ENCODE peak calls at places on chromosomes 5 and 9, in six cellular contexts. F is HepG2, I is A549, W is K562, J is endothelial cell of umbilical vein, O is GM12878. Y is an unnamed sample.

GRCh38 chr5:5066276-5067186 is 73.6 kb upstream of the ADAMTS16 start:
- DNase-seq in F (no peak), I (no peak), W (no peak), J (no peak), O (no peak), Y (no peak)

GRCh38 chr9:16401720-16402119 is 468.8 kb downstream of the BNC2 start:
- DNase-seq in F (no peak), I (no peak), W (no peak), J (no peak), O (no peak), Y (no peak)

GRCh38 chr9:76116913-76117312 is 226.4 kb downstream of the PCSK5 start:
- DNase-seq in F (no peak), I (no peak), W (no peak), J (no peak), O (no peak), Y (no peak)

GRCh38 chr5:79713727-79714126 is 24.1 kb downstream of the CMYA5 start:
- DNase-seq in F (no peak), I (no peak), W (no peak), J (no peak), O (no peak), Y (no peak)

GRCh38 chr9:137433349-137433915 is 7.7 kb downstream of the ENTPD8 start:
- DNase-seq in F (no peak), I (no peak), W (no peak), J (no peak), O (no peak), Y (no peak)

GRCh38 chr5:171433352-171433698 is 13.9 kb downstream of the FGF18 start:
- DNase-seq in F (no peak), I (no peak), W (no peak), J (no peak), O (no peak), Y (no peak)

GRCh38 chr5:14706615-14707021 is 42.1 kb downstream of the OTULIN start:
- DNase-seq in F (no peak), I (no peak), W (no peak), J (peak), O (no peak), Y (peak)

GRCh38 chr9:130944510-130945058 is 5.5 kb upstream of the FIBCD1 start:
- DNase-seq in F (no peak), I (no peak), W (no peak), J (no peak), O (no peak), Y (no peak)

GRCh38 chr9:16773116-16773515 is 97.4 kb downstream of the BNC2 start:
- DNase-seq in F (no peak), I (no peak), W (no peak), J (no peak), O (no peak), Y (no peak)

GRCh38 chr9:121895836-121896544 is 197.1 kb downstream of the TTLL11 start:
- DNase-seq in F (peak), I (peak), W (no peak), J (peak), O (no peak), Y (no peak)

GRCh38 chr9:9305600-9305999 is 1307.2 kb downstream of the PTPRD start:
- DNase-seq in F (no peak), I (no peak), W (no peak), J (no peak), O (no peak), Y (no peak)

GRCh38 chr9:4579011-4579410 is 83.1 kb upstream of the PLPP6 start:
- DNase-seq in F (no peak), I (no peak), W (no peak), J (no peak), O (no peak), Y (no peak)

GRCh38 chr9:129380961-129381401 is 202.9 kb upstream of the IER5L start:
- DNase-seq in F (no peak), I (no peak), W (no peak), J (no peak), O (no peak), Y (no peak)

GRCh38 chr5:139688712-139689413 is 40.7 kb downstream of the CXXC5 start:
- DNase-seq in F (no peak), I (no peak), W (no peak), J (no peak), O (no peak), Y (peak)

GRCh38 chr9:75985515-75985914 is 95.0 kb downstream of the PCSK5 start:
- DNase-seq in F (no peak), I (no peak), W (no peak), J (no peak), O (no peak), Y (no peak)

GRCh38 chr9:113875917-113876805 is at the start of gene ZNF618:
- DNase-seq in F (no peak), I (peak), W (peak), J (peak), O (no peak), Y (peak)

GRCh38 chr5:122313001-122313402 is 965 bp downstream of the SNCAIP start:
- DNase-seq in F (no peak), I (no peak), W (no peak), J (peak), O (no peak), Y (no peak)

GRCh38 chr5:151042453-151043093 is 22.2 kb downstream of the GPX3 start:
- DNase-seq in F (no peak), I (no peak), W (no peak), J (no peak), O (no peak), Y (no peak)

GRCh38 chr5:177576169-177576568 is 15.8 kb upstream of the TMED9 start:
- DNase-seq in F (peak), I (no peak), W (no peak), J (no peak), O (no peak), Y (no peak)

DNA sequence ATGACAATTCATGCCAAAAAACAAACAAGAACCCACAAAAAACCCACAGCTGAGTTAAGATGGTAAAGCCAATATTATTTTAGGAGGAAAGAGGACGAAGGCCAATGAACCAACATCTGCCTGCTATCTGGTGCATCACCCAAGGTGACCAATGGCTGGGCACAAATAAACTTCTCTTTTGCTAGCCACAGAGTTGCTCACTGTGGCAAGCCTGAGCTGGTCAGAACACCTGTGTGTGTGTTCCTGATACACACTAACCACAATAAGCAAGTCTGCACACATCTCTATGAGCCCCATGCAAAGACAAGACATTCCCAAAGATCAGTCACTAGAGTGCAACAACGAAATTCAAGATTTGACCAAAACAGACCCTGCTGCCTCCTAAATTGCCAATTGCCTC is 63.1 kb downstream of the RNF38 start:
- DNase-seq in F (no peak), I (no peak), W (no peak), J (no peak), O (no peak), Y (no peak)
- TF ChIP-seq MYC in F (no peak), I (no peak), W (no peak), J (no peak), O (no peak), Y (no peak)

DNA sequence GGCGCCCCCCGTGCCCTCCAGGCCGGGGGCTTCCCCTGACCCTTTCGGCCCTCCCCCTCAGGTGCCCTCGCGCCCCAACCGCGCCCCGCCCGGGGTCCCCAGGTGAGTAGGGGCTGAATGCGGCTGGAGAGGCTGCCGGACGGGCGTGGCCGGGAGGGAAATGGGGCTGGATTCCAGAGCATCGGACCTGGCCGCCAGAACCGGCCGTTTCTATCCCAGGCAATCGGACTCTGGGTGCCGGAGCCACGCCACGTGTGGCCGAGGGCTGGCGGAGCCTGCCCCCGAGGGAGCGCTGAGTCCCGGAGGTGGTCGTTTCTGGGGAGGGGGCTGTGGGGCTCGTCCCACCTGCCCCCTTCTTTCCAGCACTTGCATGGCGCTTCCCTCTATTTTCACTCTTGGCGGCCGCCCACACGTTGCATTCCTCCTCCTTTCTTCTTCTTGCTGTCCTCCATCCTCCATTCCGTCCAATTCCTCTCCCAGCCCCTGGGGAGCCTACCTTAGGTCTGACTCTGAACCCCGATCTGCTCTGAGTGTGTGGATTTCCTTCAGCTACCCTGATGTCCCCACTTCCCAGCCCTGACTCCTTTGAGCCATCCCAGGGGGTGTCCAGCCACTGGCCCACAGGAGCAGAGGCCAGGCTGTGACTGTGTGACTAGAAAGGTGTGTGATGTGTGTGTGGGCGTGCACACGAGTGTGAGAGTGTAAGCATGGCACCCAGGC is 24.8 kb downstream of the GOLGA2 start:
- DNase-seq in F (no peak), I (no peak), W (no peak), J (no peak), O (no peak), Y (no peak)
- H3K4me3 ChIP-seq in F (no peak), I (no peak), W (peak), J (peak), O (peak), Y (no peak)

GRCh38 chr5:157479166-157479565 is 19.2 kb downstream of the NIPAL4 start:
- DNase-seq in F (no peak), I (no peak), W (no peak), J (no peak), O (no peak), Y (no peak)

GRCh38 chr5:157479612-157480510 is 19.8 kb downstream of the NIPAL4 start:
- DNase-seq in F (peak), I (no peak), W (no peak), J (no peak), O (no peak), Y (no peak)

GRCh38 chr5:157478726-157479125 is 18.7 kb downstream of the NIPAL4 start:
- DNase-seq in F (no peak), I (no peak), W (no peak), J (no peak), O (no peak), Y (no peak)

GRCh38 chr5:157481666-157482065 is 21.7 kb downstream of the NIPAL4 start:
- DNase-seq in F (no peak), I (no peak), W (no peak), J (no peak), O (no peak), Y (no peak)

DNA sequence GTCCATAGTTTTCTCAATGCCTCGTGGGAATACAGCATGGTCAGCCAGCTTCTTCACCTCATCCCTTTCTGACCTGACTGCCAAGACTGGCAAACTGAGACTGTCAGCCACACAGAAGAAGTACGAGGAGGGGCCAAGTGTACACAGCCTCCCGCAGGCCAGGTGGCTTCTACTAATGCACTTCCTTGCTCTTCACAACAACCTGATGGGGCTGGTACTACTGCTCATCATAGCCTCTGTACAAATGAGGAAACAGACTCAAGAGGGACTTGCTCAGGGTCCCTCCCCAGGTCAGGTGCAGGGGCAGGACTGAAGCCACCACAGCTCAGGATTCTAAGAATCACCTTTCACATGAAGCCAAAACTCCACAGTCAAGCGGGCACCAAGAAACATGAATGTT is 21.2 kb downstream of the NIPAL4 start:
- DNase-seq in F (no peak), I (no peak), W (no peak), J (no peak), O (no peak), Y (no peak)
- TF ChIP-seq MAX in F (no peak), I (no peak), W (no peak), J (no peak), O (no peak), Y (no peak)

GRCh38 chr9:109652971-109653370 is 127.0 kb upstream of the PALM2AKAP2 start:
- DNase-seq in F (peak), I (peak), W (no peak), J (no peak), O (no peak), Y (peak)
- TF ChIP-seq MYC in F (no peak), I (no peak), W (no peak), J (no peak), O (no peak), Y (no peak)